ENCODE peak calls at places on chromosome 20, in eight cellular contexts. X, P, C, D, B, U, O and V are unnamed samples.

GRCh38 chr20:32980990-32981389 is 23.2 kb downstream of the SUN5 start:
- DNase-seq in D (no peak), X (no peak), C (no peak), O (no peak), B (no peak), U (no peak), P (no peak), V (no peak)

GRCh38 chr20:64246616-64247311 is 8.8 kb upstream of the PCMTD2 start:
- DNase-seq in D (peak; percentile 57), O (peak; percentile 2), P (no peak), C (no peak), B (no peak), X (no peak), U (no peak), V (no peak)

GRCh38 chr20:56995635-56996075 is 270.8 kb downstream of the BMP7 start:
- DNase-seq in U (no peak), X (peak; percentile 60), D (no peak), P (no peak), B (no peak), C (no peak), O (peak; percentile 32), V (no peak)

GRCh38 chr20:23340524-23340923 is 10.1 kb upstream of the NXT1 start:
- DNase-seq in X (peak; percentile 66), O (peak; percentile 55), C (peak; percentile 29), D (no peak), U (peak; percentile 79), P (no peak), B (no peak), V (peak; percentile 43)

GRCh38 chr20:36396847-36397246 is 90.7 kb downstream of the DLGAP4 start:
- DNase-seq in U (no peak), B (no peak), X (no peak), O (no peak), D (no peak), C (no peak), P (no peak), V (no peak)

GRCh38 chr20:8431538-8432434 is 299.7 kb downstream of the PLCB1 start:
- DNase-seq in C (no peak), B (no peak), P (no peak), O (no peak), X (no peak), D (peak; percentile 42), U (peak; percentile 24), V (no peak)

GRCh38 chr20:18032977-18033892 is 24.5 kb downstream of the OVOL2 start:
- DNase-seq in B (no peak), O (no peak), X (no peak), P (no peak), C (no peak), U (peak; percentile 27), D (peak; percentile 16), V (no peak)

GRCh38 chr20:1946762-1947534 is 46.9 kb downstream of the PDYN start:
- DNase-seq in U (no peak), C (no peak), X (no peak), B (no peak), O (no peak), P (peak; percentile 22), D (no peak), V (no peak)

GRCh38 chr20:1473244-1473635 is 6.6 kb upstream of the NSFL1C start:
- DNase-seq in C (no peak), P (no peak), O (no peak), B (no peak), X (no peak), D (no peak), U (no peak), V (no peak)

GRCh38 chr20:47051936-47052566 is 157.4 kb downstream of the EYA2 start:
- DNase-seq in O (no peak), P (no peak), D (no peak), U (no peak), B (no peak), C (no peak), X (no peak), V (no peak)

GRCh38 chr20:37358366-37359150 is 12.6 kb downstream of the SRC start:
- DNase-seq in O (no peak), P (no peak), X (no peak), U (no peak), B (no peak), C (no peak), D (no peak), V (no peak)

GRCh38 chr20:48932375-48932941 is 10.9 kb downstream of the ARFGEF2 start:
- DNase-seq in C (no peak), O (no peak), P (no peak), B (no peak), X (no peak), D (no peak), U (peak; percentile 85), V (no peak)

GRCh38 chr20:53647286-53647821 is 53.7 kb upstream of the ZNF217 start:
- DNase-seq in B (no peak), D (no peak), U (no peak), P (no peak), X (no peak), C (no peak), O (no peak), V (no peak)

GRCh38 chr20:1830240-1830639 is 65.0 kb upstream of the SIRPA start:
- DNase-seq in D (no peak), P (peak; percentile 89), U (peak; percentile 100), B (no peak), O (no peak), C (peak; percentile 92), X (no peak), V (no peak)

GRCh38 chr20:51553897-51554504 is 11.5 kb upstream of the NFATC2 start:
- DNase-seq in X (no peak), P (no peak), D (no peak), U (no peak), O (no peak), C (no peak), B (no peak), V (no peak)

GRCh38 chr20:5131502-5131901 is 4.7 kb downstream of the CDS2 start:
- DNase-seq in U (no peak), C (no peak), O (no peak), P (no peak), X (peak; percentile 56), D (no peak), B (no peak), V (no peak)

GRCh38 chr20:60749804-60750602 is 502.1 kb upstream of the CDH4 start:
- DNase-seq in C (no peak), X (no peak), D (no peak), U (peak; percentile 67), B (no peak), O (no peak), P (no peak), V (no peak)

GRCh38 chr20:56637576-56637975 is 8.5 kb downstream of the TFAP2C start:
- DNase-seq in C (no peak), X (no peak), D (no peak), B (no peak), O (no peak), U (no peak), P (no peak), V (no peak)

GRCh38 chr20:39066464-39066863 is 104.3 kb downstream of the DHX35 start:
- DNase-seq in X (no peak), O (no peak), B (no peak), U (no peak), D (no peak), C (no peak), P (no peak), V (no peak)

GRCh38 chr20:18165553-18165952 is 27.9 kb downstream of the KAT14 start:
- DNase-seq in U (no peak), O (no peak), P (no peak), B (no peak), C (no peak), D (no peak), X (no peak), V (no peak)

GRCh38 chr20:34515484-34516037 is 661 bp upstream of the DYNLRB1 start:
- DNase-seq in X (peak; percentile 84), P (no peak), U (peak; percentile 80), O (peak; percentile 84), C (no peak), D (peak; percentile 87), B (peak; percentile 53), V (no peak)

GRCh38 chr20:1281279-1282057 is 15.4 kb downstream of the SNPH start:
- DNase-seq in B (no peak), U (no peak), O (peak; percentile 3), X (no peak), P (no peak), D (no peak), C (no peak), V (no peak)

GRCh38 chr20:45055056-45055455 is 45.9 kb downstream of the KCNS1 start:
- DNase-seq in U (no peak), D (no peak), P (no peak), C (no peak), B (no peak), O (no peak), X (peak; percentile 23), V (no peak)

GRCh38 chr20:20207872-20208271 is 155.5 kb downstream of the CFAP61 start:
- DNase-seq in U (no peak), X (no peak), P (no peak), C (no peak), B (no peak), O (no peak), D (no peak), V (no peak)

GRCh38 chr20:63194007-63194820 is 21.7 kb downstream of the YTHDF1 start:
- DNase-seq in D (no peak), U (no peak), B (no peak), X (no peak), P (no peak), O (no peak), C (no peak), V (no peak)

GRCh38 chr20:24862606-24863005 is 86.5 kb upstream of the CST7 start:
- DNase-seq in U (no peak), P (no peak), O (no peak), C (no peak), D (no peak), X (no peak), B (no peak), V (no peak)

GRCh38 chr20:32378461-32378860 is 20.3 kb downstream of the ASXL1 start:
- DNase-seq in D (no peak), X (no peak), P (no peak), C (no peak), B (no peak), U (no peak), O (no peak), V (no peak)

GRCh38 chr20:42125426-42125825 is 507.2 kb upstream of the CHD6 start:
- DNase-seq in D (no peak), B (no peak), U (peak; percentile 3), P (no peak), X (no peak), O (no peak), C (no peak), V (no peak)

GRCh38 chr20:63835031-63835858 is 4.2 kb upstream of the ZBTB46 start:
- DNase-seq in O (no peak), C (peak; percentile 79), D (peak; percentile 95), P (peak; percentile 89), B (no peak), X (peak; percentile 81), U (peak; percentile 100), V (no peak)

GRCh38 chr20:49466114-49466912 is 16.2 kb downstream of the KCNB1 start:
- DNase-seq in O (no peak), C (no peak), X (no peak), U (no peak), P (no peak), B (no peak), D (no peak), V (no peak)

GRCh38 chr20:63166423-63167020 is 49.4 kb downstream of the YTHDF1 start:
- DNase-seq in D (peak; percentile 49), U (no peak), P (no peak), C (no peak), B (no peak), X (no peak), O (no peak), V (no peak)

GRCh38 chr20:62805365-62805710 is 703 bp downstream of the OGFR start:
- DNase-seq in X (no peak), P (no peak), B (no peak), D (no peak), O (peak; percentile 52), U (peak; percentile 39), C (no peak), V (no peak)

GRCh38 chr20:35007413-35007812 is 51.7 kb downstream of the MYH7B start:
- DNase-seq in C (no peak), B (no peak), D (no peak), X (no peak), O (no peak), U (no peak), P (no peak), V (no peak)

GRCh38 chr20:11140359-11140758 is 466.6 kb upstream of the JAG1 start:
- DNase-seq in P (peak; percentile 93), C (no peak), D (no peak), X (no peak), U (peak; percentile 96), B (no peak), O (no peak), V (no peak)